ENCODE peak calls at places on chromosomes 2 and 18, in five cellular contexts. One of them, this sample, is unnamed.

GRCh38 chr2:98585386-98585785 is 22.9 kb downstream of the COA5 start:
- DNase-seq in AG10803: no peak
- DNase-seq in ELF-1: no peak
- DNase-seq in stimulated activated CD4-positive, alpha-beta T cell treated with anti-CD3 and anti-CD28 coated beads, Interleukin-2, amount 100 ng/mL, for 48 hours: no peak
- DNase-seq in body of pancreas: no peak
- DNase-seq in this sample: no peak

GRCh38 chr2:225740086-225740485 is 340.6 kb downstream of the NYAP2 start:
- DNase-seq in AG10803: peak
- DNase-seq in ELF-1: no peak
- DNase-seq in stimulated activated CD4-positive, alpha-beta T cell treated with anti-CD3 and anti-CD28 coated beads, Interleukin-2, amount 100 ng/mL, for 48 hours: no peak
- DNase-seq in body of pancreas: no peak
- DNase-seq in this sample: no peak

GRCh38 chr2:109447251-109447661 is 166.5 kb downstream of the SEPTIN10 start:
- DNase-seq in AG10803: peak
- DNase-seq in ELF-1: no peak
- DNase-seq in stimulated activated CD4-positive, alpha-beta T cell treated with anti-CD3 and anti-CD28 coated beads, Interleukin-2, amount 100 ng/mL, for 48 hours: no peak
- DNase-seq in body of pancreas: no peak
- DNase-seq in this sample: no peak

GRCh38 chr2:200479617-200480292 is 30.1 kb downstream of the KCTD18 start:
- DNase-seq in AG10803: peak
- DNase-seq in ELF-1: no peak
- DNase-seq in stimulated activated CD4-positive, alpha-beta T cell treated with anti-CD3 and anti-CD28 coated beads, Interleukin-2, amount 100 ng/mL, for 48 hours: no peak
- DNase-seq in body of pancreas: no peak
- DNase-seq in this sample: no peak

GRCh38 chr2:11534078-11534745 is 367 bp downstream of the GREB1 start:
- DNase-seq in AG10803: no peak
- DNase-seq in ELF-1: no peak
- DNase-seq in stimulated activated CD4-positive, alpha-beta T cell treated with anti-CD3 and anti-CD28 coated beads, Interleukin-2, amount 100 ng/mL, for 48 hours: no peak
- DNase-seq in body of pancreas: no peak
- DNase-seq in this sample: no peak

GRCh38 chr2:233901884-233902283 is 15.3 kb upstream of the TRPM8 start:
- DNase-seq in AG10803: no peak
- DNase-seq in ELF-1: no peak
- DNase-seq in stimulated activated CD4-positive, alpha-beta T cell treated with anti-CD3 and anti-CD28 coated beads, Interleukin-2, amount 100 ng/mL, for 48 hours: no peak
- DNase-seq in body of pancreas: no peak
- DNase-seq in this sample: no peak

GRCh38 chr2:231364961-231365810 is 30.3 kb upstream of the B3GNT7 start:
- DNase-seq in AG10803: peak
- DNase-seq in ELF-1: peak
- DNase-seq in stimulated activated CD4-positive, alpha-beta T cell treated with anti-CD3 and anti-CD28 coated beads, Interleukin-2, amount 100 ng/mL, for 48 hours: no peak
- DNase-seq in body of pancreas: no peak
- DNase-seq in this sample: no peak

GRCh38 chr2:199607914-199608313 is 150.2 kb upstream of the SATB2 start:
- DNase-seq in AG10803: no peak
- DNase-seq in ELF-1: no peak
- DNase-seq in stimulated activated CD4-positive, alpha-beta T cell treated with anti-CD3 and anti-CD28 coated beads, Interleukin-2, amount 100 ng/mL, for 48 hours: no peak
- DNase-seq in body of pancreas: no peak
- DNase-seq in this sample: no peak

GRCh38 chr2:96396095-96396494 is 60.5 kb downstream of the NCAPH start:
- DNase-seq in AG10803: no peak
- DNase-seq in ELF-1: no peak
- DNase-seq in stimulated activated CD4-positive, alpha-beta T cell treated with anti-CD3 and anti-CD28 coated beads, Interleukin-2, amount 100 ng/mL, for 48 hours: no peak
- DNase-seq in body of pancreas: no peak
- DNase-seq in this sample: no peak

GRCh38 chr2:133200684-133201421 is 367.4 kb downstream of the NCKAP5 start:
- DNase-seq in AG10803: peak
- DNase-seq in ELF-1: no peak
- DNase-seq in stimulated activated CD4-positive, alpha-beta T cell treated with anti-CD3 and anti-CD28 coated beads, Interleukin-2, amount 100 ng/mL, for 48 hours: no peak
- DNase-seq in body of pancreas: no peak
- DNase-seq in this sample: no peak

GRCh38 chr2:158130832-158131473 is 29.3 kb downstream of the UPP2 start:
- DNase-seq in AG10803: no peak
- DNase-seq in ELF-1: no peak
- DNase-seq in stimulated activated CD4-positive, alpha-beta T cell treated with anti-CD3 and anti-CD28 coated beads, Interleukin-2, amount 100 ng/mL, for 48 hours: no peak
- DNase-seq in body of pancreas: no peak
- DNase-seq in this sample: no peak

GRCh38 chr2:128260239-128261138 is 58.2 kb downstream of the HS6ST1 start:
- DNase-seq in AG10803: peak
- DNase-seq in ELF-1: peak
- DNase-seq in stimulated activated CD4-positive, alpha-beta T cell treated with anti-CD3 and anti-CD28 coated beads, Interleukin-2, amount 100 ng/mL, for 48 hours: no peak
- DNase-seq in body of pancreas: no peak
- DNase-seq in this sample: no peak

GRCh38 chr2:180823546-180824141 is 156.8 kb upstream of the UBE2E3 start:
- DNase-seq in AG10803: peak
- DNase-seq in ELF-1: no peak
- DNase-seq in stimulated activated CD4-positive, alpha-beta T cell treated with anti-CD3 and anti-CD28 coated beads, Interleukin-2, amount 100 ng/mL, for 48 hours: no peak
- DNase-seq in body of pancreas: no peak
- DNase-seq in this sample: no peak

GRCh38 chr2:182319556-182319955 is 107.3 kb downstream of the PDE1A start:
- DNase-seq in AG10803: no peak
- DNase-seq in ELF-1: no peak
- DNase-seq in stimulated activated CD4-positive, alpha-beta T cell treated with anti-CD3 and anti-CD28 coated beads, Interleukin-2, amount 100 ng/mL, for 48 hours: no peak
- DNase-seq in body of pancreas: no peak
- DNase-seq in this sample: no peak

GRCh38 chr18:63951302-63951705 is 2.2 kb downstream of the HMSD start:
- DNase-seq in AG10803: peak
- DNase-seq in ELF-1: no peak
- DNase-seq in stimulated activated CD4-positive, alpha-beta T cell treated with anti-CD3 and anti-CD28 coated beads, Interleukin-2, amount 100 ng/mL, for 48 hours: no peak
- DNase-seq in body of pancreas: no peak
- DNase-seq in this sample: no peak

GRCh38 chr2:231200805-231201474 is 2.5 kb downstream of the ARMC9 start:
- DNase-seq in AG10803: peak
- DNase-seq in ELF-1: peak
- DNase-seq in stimulated activated CD4-positive, alpha-beta T cell treated with anti-CD3 and anti-CD28 coated beads, Interleukin-2, amount 100 ng/mL, for 48 hours: no peak
- DNase-seq in body of pancreas: no peak
- DNase-seq in this sample: no peak

GRCh38 chr2:126656311-126657145 is 570 bp downstream of the GYPC start:
- DNase-seq in AG10803: peak
- DNase-seq in ELF-1: peak
- DNase-seq in stimulated activated CD4-positive, alpha-beta T cell treated with anti-CD3 and anti-CD28 coated beads, Interleukin-2, amount 100 ng/mL, for 48 hours: peak
- DNase-seq in body of pancreas: no peak
- DNase-seq in this sample: peak

GRCh38 chr2:74379851-74380789 is at the start of gene DCTN1:
- DNase-seq in AG10803: peak
- DNase-seq in ELF-1: peak
- DNase-seq in stimulated activated CD4-positive, alpha-beta T cell treated with anti-CD3 and anti-CD28 coated beads, Interleukin-2, amount 100 ng/mL, for 48 hours: no peak
- DNase-seq in body of pancreas: peak
- DNase-seq in this sample: peak

GRCh38 chr18:79917351-79918088 is 33.9 kb downstream of the SLC66A2 start:
- DNase-seq in AG10803: no peak
- DNase-seq in ELF-1: no peak
- DNase-seq in stimulated activated CD4-positive, alpha-beta T cell treated with anti-CD3 and anti-CD28 coated beads, Interleukin-2, amount 100 ng/mL, for 48 hours: no peak
- DNase-seq in body of pancreas: no peak
- DNase-seq in this sample: no peak

GRCh38 chr2:54106631-54107454 is 8.6 kb upstream of the ACYP2 start:
- DNase-seq in AG10803: peak
- DNase-seq in ELF-1: no peak
- DNase-seq in stimulated activated CD4-positive, alpha-beta T cell treated with anti-CD3 and anti-CD28 coated beads, Interleukin-2, amount 100 ng/mL, for 48 hours: peak
- DNase-seq in body of pancreas: peak
- DNase-seq in this sample: peak

GRCh38 chr2:24919100-24919976 is 699 bp downstream of the ADCY3 start:
- DNase-seq in AG10803: peak
- DNase-seq in ELF-1: peak
- DNase-seq in stimulated activated CD4-positive, alpha-beta T cell treated with anti-CD3 and anti-CD28 coated beads, Interleukin-2, amount 100 ng/mL, for 48 hours: peak
- DNase-seq in body of pancreas: no peak
- DNase-seq in this sample: no peak

GRCh38 chr2:9174771-9175441 is 31.7 kb upstream of the ASAP2 start:
- DNase-seq in AG10803: peak
- DNase-seq in ELF-1: peak
- DNase-seq in stimulated activated CD4-positive, alpha-beta T cell treated with anti-CD3 and anti-CD28 coated beads, Interleukin-2, amount 100 ng/mL, for 48 hours: no peak
- DNase-seq in body of pancreas: no peak
- DNase-seq in this sample: no peak

GRCh38 chr2:14255135-14255820 is 377.2 kb upstream of the LRATD1 start:
- DNase-seq in AG10803: no peak
- DNase-seq in ELF-1: peak
- DNase-seq in stimulated activated CD4-positive, alpha-beta T cell treated with anti-CD3 and anti-CD28 coated beads, Interleukin-2, amount 100 ng/mL, for 48 hours: no peak
- DNase-seq in body of pancreas: no peak
- DNase-seq in this sample: no peak

GRCh38 chr2:8496079-8496478 is 185.8 kb upstream of the ID2 start:
- DNase-seq in AG10803: no peak
- DNase-seq in ELF-1: no peak
- DNase-seq in stimulated activated CD4-positive, alpha-beta T cell treated with anti-CD3 and anti-CD28 coated beads, Interleukin-2, amount 100 ng/mL, for 48 hours: no peak
- DNase-seq in body of pancreas: no peak
- DNase-seq in this sample: no peak

GRCh38 chr2:8009010-8009597 is 672.8 kb upstream of the ID2 start:
- DNase-seq in AG10803: no peak
- DNase-seq in ELF-1: peak
- DNase-seq in stimulated activated CD4-positive, alpha-beta T cell treated with anti-CD3 and anti-CD28 coated beads, Interleukin-2, amount 100 ng/mL, for 48 hours: no peak
- DNase-seq in body of pancreas: no peak
- DNase-seq in this sample: peak

GRCh38 chr18:30280861-30281470 is 761.6 kb downstream of the DSC3 start:
- DNase-seq in AG10803: peak
- DNase-seq in ELF-1: peak
- DNase-seq in stimulated activated CD4-positive, alpha-beta T cell treated with anti-CD3 and anti-CD28 coated beads, Interleukin-2, amount 100 ng/mL, for 48 hours: peak
- DNase-seq in body of pancreas: peak
- DNase-seq in this sample: peak

GRCh38 chr18:76419811-76420210 is 75.2 kb downstream of the ZNF516 start:
- DNase-seq in AG10803: no peak
- DNase-seq in ELF-1: no peak
- DNase-seq in stimulated activated CD4-positive, alpha-beta T cell treated with anti-CD3 and anti-CD28 coated beads, Interleukin-2, amount 100 ng/mL, for 48 hours: no peak
- DNase-seq in body of pancreas: no peak
- DNase-seq in this sample: no peak

GRCh38 chr2:166463640-166464039 is 30.4 kb downstream of the SCN7A start:
- DNase-seq in AG10803: no peak
- DNase-seq in ELF-1: no peak
- DNase-seq in stimulated activated CD4-positive, alpha-beta T cell treated with anti-CD3 and anti-CD28 coated beads, Interleukin-2, amount 100 ng/mL, for 48 hours: no peak
- DNase-seq in body of pancreas: no peak
- DNase-seq in this sample: no peak

GRCh38 chr2:237140689-237141285 is 55.1 kb downstream of the COPS8 start:
- DNase-seq in AG10803: no peak
- DNase-seq in ELF-1: no peak
- DNase-seq in stimulated activated CD4-positive, alpha-beta T cell treated with anti-CD3 and anti-CD28 coated beads, Interleukin-2, amount 100 ng/mL, for 48 hours: no peak
- DNase-seq in body of pancreas: no peak
- DNase-seq in this sample: no peak

GRCh38 chr18:44051088-44051487 is 629.6 kb upstream of the SETBP1 start:
- DNase-seq in AG10803: no peak
- DNase-seq in ELF-1: peak
- DNase-seq in stimulated activated CD4-positive, alpha-beta T cell treated with anti-CD3 and anti-CD28 coated beads, Interleukin-2, amount 100 ng/mL, for 48 hours: no peak
- DNase-seq in body of pancreas: no peak
- DNase-seq in this sample: no peak

GRCh38 chr2:229660391-229660790 is 54.0 kb downstream of the DNER start:
- DNase-seq in AG10803: no peak
- DNase-seq in ELF-1: no peak
- DNase-seq in stimulated activated CD4-positive, alpha-beta T cell treated with anti-CD3 and anti-CD28 coated beads, Interleukin-2, amount 100 ng/mL, for 48 hours: no peak
- DNase-seq in body of pancreas: no peak
- DNase-seq in this sample: no peak

GRCh38 chr2:67625671-67626070 is 228.5 kb downstream of the ETAA1 start:
- DNase-seq in AG10803: peak
- DNase-seq in ELF-1: no peak
- DNase-seq in stimulated activated CD4-positive, alpha-beta T cell treated with anti-CD3 and anti-CD28 coated beads, Interleukin-2, amount 100 ng/mL, for 48 hours: no peak
- DNase-seq in body of pancreas: no peak
- DNase-seq in this sample: no peak

GRCh38 chr2:149765636-149766035 is 178.1 kb upstream of the MMADHC start:
- DNase-seq in AG10803: no peak
- DNase-seq in ELF-1: no peak
- DNase-seq in stimulated activated CD4-positive, alpha-beta T cell treated with anti-CD3 and anti-CD28 coated beads, Interleukin-2, amount 100 ng/mL, for 48 hours: no peak
- DNase-seq in body of pancreas: no peak
- DNase-seq in this sample: peak

GRCh38 chr18:49597152-49597551 is 35.3 kb downstream of the LIPG start:
- DNase-seq in AG10803: no peak
- DNase-seq in ELF-1: no peak
- DNase-seq in stimulated activated CD4-positive, alpha-beta T cell treated with anti-CD3 and anti-CD28 coated beads, Interleukin-2, amount 100 ng/mL, for 48 hours: no peak
- DNase-seq in body of pancreas: no peak
- DNase-seq in this sample: no peak

GRCh38 chr2:8889978-8890377 is 52.6 kb upstream of the KIDINS220 start:
- DNase-seq in AG10803: no peak
- DNase-seq in ELF-1: no peak
- DNase-seq in stimulated activated CD4-positive, alpha-beta T cell treated with anti-CD3 and anti-CD28 coated beads, Interleukin-2, amount 100 ng/mL, for 48 hours: no peak
- DNase-seq in body of pancreas: no peak
- DNase-seq in this sample: no peak

GRCh38 chr2:157789933-157790511 is 86.1 kb downstream of the ACVR1 start:
- DNase-seq in AG10803: no peak
- DNase-seq in ELF-1: no peak
- DNase-seq in stimulated activated CD4-positive, alpha-beta T cell treated with anti-CD3 and anti-CD28 coated beads, Interleukin-2, amount 100 ng/mL, for 48 hours: no peak
- DNase-seq in body of pancreas: peak
- DNase-seq in this sample: no peak

GRCh38 chr2:119749405-119750066 is 10.2 kb upstream of the PTPN4 start:
- DNase-seq in AG10803: no peak
- DNase-seq in ELF-1: no peak
- DNase-seq in stimulated activated CD4-positive, alpha-beta T cell treated with anti-CD3 and anti-CD28 coated beads, Interleukin-2, amount 100 ng/mL, for 48 hours: no peak
- DNase-seq in body of pancreas: no peak
- DNase-seq in this sample: no peak

GRCh38 chr18:31684279-31685096 is at the start of gene B4GALT6:
- DNase-seq in AG10803: peak
- DNase-seq in ELF-1: peak
- DNase-seq in stimulated activated CD4-positive, alpha-beta T cell treated with anti-CD3 and anti-CD28 coated beads, Interleukin-2, amount 100 ng/mL, for 48 hours: peak
- DNase-seq in body of pancreas: peak
- DNase-seq in this sample: peak

GRCh38 chr2:198545411-198545810 is 741.0 kb downstream of the PLCL1 start:
- DNase-seq in AG10803: no peak
- DNase-seq in ELF-1: no peak
- DNase-seq in stimulated activated CD4-positive, alpha-beta T cell treated with anti-CD3 and anti-CD28 coated beads, Interleukin-2, amount 100 ng/mL, for 48 hours: no peak
- DNase-seq in body of pancreas: no peak
- DNase-seq in this sample: no peak

This sample was measured in erythroblast.